ENCODE peak calls at places on chromosomes 7 and 10, in eight cellular contexts. One of them, this sample, is unnamed.

GRCh38 chr7:36764929-36765328 is 40.6 kb upstream of the AOAH start:
- DNase-seq in body of pancreas: no peak
- DNase-seq in prostate gland: no peak
- DNase-seq in esophagus muscularis mucosa: no peak
- DNase-seq in A549: no peak
- DNase-seq in stomach: no peak
- DNase-seq in H54: no peak
- DNase-seq in testis: no peak
- DNase-seq in this sample: no peak

GRCh38 chr10:33244354-33244967 is 90.0 kb downstream of the NRP1 start:
- DNase-seq in prostate gland: no peak
- DNase-seq in A549: no peak
- DNase-seq in body of pancreas: no peak
- DNase-seq in stomach: no peak
- DNase-seq in H54: no peak
- DNase-seq in testis: no peak
- DNase-seq in esophagus muscularis mucosa: no peak
- DNase-seq in this sample: no peak

GRCh38 chr10:62095341-62096071 is 173.1 kb downstream of the RTKN2 start:
- DNase-seq in stomach: no peak
- DNase-seq in H54: no peak
- DNase-seq in A549: no peak
- DNase-seq in body of pancreas: no peak
- DNase-seq in prostate gland: peak
- DNase-seq in testis: no peak
- DNase-seq in esophagus muscularis mucosa: no peak
- DNase-seq in this sample: no peak

GRCh38 chr10:16673443-16673842 is 143.8 kb downstream of the RSU1 start:
- DNase-seq in esophagus muscularis mucosa: no peak
- DNase-seq in H54: no peak
- DNase-seq in testis: no peak
- DNase-seq in body of pancreas: no peak
- DNase-seq in stomach: no peak
- DNase-seq in A549: no peak
- DNase-seq in prostate gland: no peak
- DNase-seq in this sample: no peak

GRCh38 chr10:100836891-100837290 is 75.9 kb upstream of the SLF2 start:
- DNase-seq in esophagus muscularis mucosa: no peak
- DNase-seq in body of pancreas: no peak
- DNase-seq in H54: no peak
- DNase-seq in testis: no peak
- DNase-seq in A549: no peak
- DNase-seq in stomach: no peak
- DNase-seq in prostate gland: no peak
- DNase-seq in this sample: no peak

GRCh38 chr10:4656576-4657194 is 169.3 kb upstream of the AKR1E2 start:
- DNase-seq in body of pancreas: peak
- DNase-seq in stomach: peak
- DNase-seq in A549: peak
- DNase-seq in esophagus muscularis mucosa: no peak
- DNase-seq in H54: no peak
- DNase-seq in prostate gland: peak
- DNase-seq in testis: peak
- DNase-seq in this sample: peak

GRCh38 chr7:141076377-141076776 is 2.5 kb downstream of the TMEM178B start:
- DNase-seq in stomach: no peak
- DNase-seq in A549: no peak
- DNase-seq in body of pancreas: peak
- DNase-seq in testis: peak
- DNase-seq in esophagus muscularis mucosa: no peak
- DNase-seq in prostate gland: no peak
- DNase-seq in H54: no peak
- DNase-seq in this sample: no peak

GRCh38 chr7:64574481-64575159 is 11.7 kb upstream of the ZNF680 start:
- DNase-seq in A549: no peak
- DNase-seq in stomach: no peak
- DNase-seq in testis: peak
- DNase-seq in H54: no peak
- DNase-seq in body of pancreas: peak
- DNase-seq in esophagus muscularis mucosa: no peak
- DNase-seq in prostate gland: no peak
- DNase-seq in this sample: peak

GRCh38 chr10:76523798-76524231 is 1092.4 kb downstream of the LRMDA start:
- DNase-seq in prostate gland: no peak
- DNase-seq in A549: no peak
- DNase-seq in stomach: no peak
- DNase-seq in body of pancreas: no peak
- DNase-seq in testis: no peak
- DNase-seq in esophagus muscularis mucosa: no peak
- DNase-seq in H54: no peak
- DNase-seq in this sample: no peak

GRCh38 chr7:130959743-130960207 is 225.8 kb upstream of the KLF14 start:
- DNase-seq in H54: no peak
- DNase-seq in prostate gland: no peak
- DNase-seq in A549: peak
- DNase-seq in stomach: no peak
- DNase-seq in esophagus muscularis mucosa: no peak
- DNase-seq in testis: no peak
- DNase-seq in body of pancreas: no peak
- DNase-seq in this sample: peak

GRCh38 chr7:107284911-107285479 is 116.2 kb downstream of the HBP1 start:
- DNase-seq in esophagus muscularis mucosa: no peak
- DNase-seq in testis: no peak
- DNase-seq in A549: no peak
- DNase-seq in prostate gland: no peak
- DNase-seq in body of pancreas: no peak
- DNase-seq in H54: no peak
- DNase-seq in stomach: no peak
- DNase-seq in this sample: no peak

GRCh38 chr10:31635415-31636065 is 293.1 kb downstream of the ARHGAP12 start:
- DNase-seq in A549: no peak
- DNase-seq in esophagus muscularis mucosa: no peak
- DNase-seq in body of pancreas: no peak
- DNase-seq in testis: no peak
- DNase-seq in stomach: no peak
- DNase-seq in H54: no peak
- DNase-seq in prostate gland: no peak
- DNase-seq in this sample: no peak

GRCh38 chr7:114026486-114027089 is 107.8 kb upstream of the PPP1R3A start:
- DNase-seq in H54: no peak
- DNase-seq in A549: peak
- DNase-seq in stomach: no peak
- DNase-seq in esophagus muscularis mucosa: no peak
- DNase-seq in body of pancreas: no peak
- DNase-seq in testis: no peak
- DNase-seq in prostate gland: peak
- DNase-seq in this sample: peak

GRCh38 chr7:986766-987722 is 4.1 kb downstream of the CYP2W1 start:
- DNase-seq in testis: no peak
- DNase-seq in stomach: no peak
- DNase-seq in prostate gland: no peak
- DNase-seq in body of pancreas: no peak
- DNase-seq in H54: no peak
- DNase-seq in A549: no peak
- DNase-seq in esophagus muscularis mucosa: no peak
- DNase-seq in this sample: no peak

GRCh38 chr7:30453016-30453415 is 25.6 kb downstream of the NOD1 start:
- DNase-seq in prostate gland: no peak
- DNase-seq in testis: no peak
- DNase-seq in stomach: no peak
- DNase-seq in A549: no peak
- DNase-seq in esophagus muscularis mucosa: no peak
- DNase-seq in body of pancreas: no peak
- DNase-seq in H54: no peak
- DNase-seq in this sample: no peak

GRCh38 chr7:100088095-100088620 is 611 bp upstream of the COPS6 start:
- DNase-seq in esophagus muscularis mucosa: no peak
- DNase-seq in body of pancreas: no peak
- DNase-seq in stomach: no peak
- DNase-seq in prostate gland: no peak
- DNase-seq in testis: no peak
- DNase-seq in H54: no peak
- DNase-seq in A549: no peak
- DNase-seq in this sample: no peak

GRCh38 chr10:34753014-34753757 is 61.9 kb downstream of the PARD3 start:
- DNase-seq in A549: no peak
- DNase-seq in H54: no peak
- DNase-seq in body of pancreas: peak
- DNase-seq in esophagus muscularis mucosa: no peak
- DNase-seq in prostate gland: no peak
- DNase-seq in stomach: no peak
- DNase-seq in testis: no peak
- DNase-seq in this sample: no peak

GRCh38 chr7:65477326-65477725 is 103.7 kb downstream of the ZNF92 start:
- DNase-seq in H54: peak
- DNase-seq in stomach: no peak
- DNase-seq in prostate gland: no peak
- DNase-seq in testis: peak
- DNase-seq in A549: peak
- DNase-seq in esophagus muscularis mucosa: no peak
- DNase-seq in body of pancreas: no peak
- DNase-seq in this sample: peak

GRCh38 chr7:18016547-18017444 is 10.8 kb downstream of the PRPS1L1 start:
- DNase-seq in body of pancreas: no peak
- DNase-seq in testis: no peak
- DNase-seq in H54: no peak
- DNase-seq in stomach: no peak
- DNase-seq in prostate gland: no peak
- DNase-seq in esophagus muscularis mucosa: no peak
- DNase-seq in A549: no peak
- DNase-seq in this sample: no peak

GRCh38 chr7:18019562-18019961 is 8.1 kb downstream of the PRPS1L1 start:
- DNase-seq in A549: peak
- DNase-seq in testis: no peak
- DNase-seq in prostate gland: no peak
- DNase-seq in esophagus muscularis mucosa: no peak
- DNase-seq in body of pancreas: no peak
- DNase-seq in H54: peak
- DNase-seq in stomach: no peak
- DNase-seq in this sample: no peak

GRCh38 chr7:18018296-18019205 is 9.1 kb downstream of the PRPS1L1 start:
- DNase-seq in esophagus muscularis mucosa: no peak
- DNase-seq in testis: no peak
- DNase-seq in H54: no peak
- DNase-seq in body of pancreas: no peak
- DNase-seq in prostate gland: no peak
- DNase-seq in stomach: no peak
- DNase-seq in A549: no peak
- DNase-seq in this sample: no peak

GRCh38 chr7:18013936-18014335 is 13.7 kb downstream of the PRPS1L1 start:
- DNase-seq in body of pancreas: no peak
- DNase-seq in esophagus muscularis mucosa: no peak
- DNase-seq in prostate gland: no peak
- DNase-seq in H54: no peak
- DNase-seq in testis: no peak
- DNase-seq in stomach: no peak
- DNase-seq in A549: no peak
- DNase-seq in this sample: no peak
- TF ChIP-seq POLR2A in body of pancreas: no peak
- TF ChIP-seq POLR2A in esophagus muscularis mucosa: no peak
- TF ChIP-seq POLR2A in prostate gland: no peak
- TF ChIP-seq POLR2A in H54: no peak
- TF ChIP-seq POLR2A in testis: no peak
- TF ChIP-seq POLR2A in stomach: no peak
- TF ChIP-seq POLR2A in A549: no peak
- TF ChIP-seq POLR2A in this sample: no peak

GRCh38 chr7:76291346-76292205 is 10.9 kb upstream of the HSPB1 start:
- DNase-seq in prostate gland: peak
- DNase-seq in H54: peak
- DNase-seq in body of pancreas: peak
- DNase-seq in testis: peak
- DNase-seq in stomach: peak
- DNase-seq in esophagus muscularis mucosa: peak
- DNase-seq in A549: peak
- DNase-seq in this sample: peak
- TF ChIP-seq POLR2A in prostate gland: peak
- TF ChIP-seq POLR2A in H54: peak
- TF ChIP-seq POLR2A in body of pancreas: no peak
- TF ChIP-seq POLR2A in testis: no peak
- TF ChIP-seq POLR2A in stomach: no peak
- TF ChIP-seq POLR2A in esophagus muscularis mucosa: no peak
- TF ChIP-seq POLR2A in A549: peak
- TF ChIP-seq POLR2A in this sample: no peak

GRCh38 chr10:13852872-13853271 is 266.1 kb downstream of the PRPF18 start:
- DNase-seq in A549: no peak
- DNase-seq in H54: no peak
- DNase-seq in stomach: no peak
- DNase-seq in testis: no peak
- DNase-seq in esophagus muscularis mucosa: no peak
- DNase-seq in prostate gland: no peak
- DNase-seq in body of pancreas: no peak
- DNase-seq in this sample: no peak
- TF ChIP-seq POLR2A in A549: no peak
- TF ChIP-seq POLR2A in H54: no peak
- TF ChIP-seq POLR2A in stomach: no peak
- TF ChIP-seq POLR2A in testis: no peak
- TF ChIP-seq POLR2A in esophagus muscularis mucosa: no peak
- TF ChIP-seq POLR2A in prostate gland: no peak
- TF ChIP-seq POLR2A in body of pancreas: no peak
- TF ChIP-seq POLR2A in this sample: no peak

GRCh38 chr7:93046641-93047040 is 71.1 kb downstream of the SAMD9 start:
- DNase-seq in A549: no peak
- DNase-seq in body of pancreas: no peak
- DNase-seq in testis: no peak
- DNase-seq in esophagus muscularis mucosa: no peak
- DNase-seq in stomach: no peak
- DNase-seq in prostate gland: no peak
- DNase-seq in H54: no peak
- DNase-seq in this sample: peak
- TF ChIP-seq POLR2A in A549: no peak
- TF ChIP-seq POLR2A in body of pancreas: no peak
- TF ChIP-seq POLR2A in testis: no peak
- TF ChIP-seq POLR2A in esophagus muscularis mucosa: no peak
- TF ChIP-seq POLR2A in stomach: no peak
- TF ChIP-seq POLR2A in prostate gland: no peak
- TF ChIP-seq POLR2A in H54: no peak
- TF ChIP-seq POLR2A in this sample: no peak

This sample was measured in erythroblast.